ENCODE peak calls at places on chromosome 7, in ten cellular contexts. C, H, X, L, B, F, S, U, I and J are unnamed samples.

GRCh38 chr7:128383781-128384180 is 22.3 kb upstream of the PRRT4 start:
- DNase-seq in C (no peak), H (peak; percentile 62), X (peak; percentile 47), L (no peak), B (no peak), F (no peak), S (no peak), U (no peak), I (no peak), J (no peak)

GRCh38 chr7:84524714-84525694 is 330.4 kb upstream of the SEMA3A start:
- DNase-seq in C (no peak), H (peak; percentile 56), X (no peak), L (peak; percentile 71), B (no peak), F (no peak), S (no peak), U (peak; percentile 15), I (no peak), J (no peak)

GRCh38 chr7:19146699-19147098 is 1.5 kb upstream of the FERD3L start:
- DNase-seq in C (peak; percentile 33), H (no peak), X (no peak), L (peak; percentile 53), B (no peak), F (no peak), S (peak; percentile 26), U (no peak), I (no peak), J (no peak)

GRCh38 chr7:80133361-80134104 is 1.1 kb upstream of the GNAI1 start:
- DNase-seq in C (no peak), H (no peak), X (no peak), L (no peak), B (no peak), F (no peak), S (no peak), U (no peak), I (no peak), J (no peak)

GRCh38 chr7:26328498-26329390 is 37.1 kb downstream of the SNX10 start:
- DNase-seq in C (no peak), H (no peak), X (no peak), L (no peak), B (no peak), F (no peak), S (no peak), U (no peak), I (no peak), J (no peak)

GRCh38 chr7:40598915-40599314 is 464.1 kb downstream of the SUGCT start:
- DNase-seq in C (no peak), H (no peak), X (no peak), L (no peak), B (no peak), F (no peak), S (no peak), U (no peak), I (no peak), J (no peak)

GRCh38 chr7:47217570-47218360 is 364.1 kb downstream of the TNS3 start:
- DNase-seq in C (no peak), H (no peak), X (no peak), L (no peak), B (no peak), F (no peak), S (no peak), U (no peak), I (no peak), J (no peak)

GRCh38 chr7:40299097-40299496 is 164.3 kb downstream of the SUGCT start:
- DNase-seq in C (no peak), H (peak; percentile 68), X (peak; percentile 92), L (peak; percentile 92), B (no peak), F (no peak), S (no peak), U (peak; percentile 99), I (no peak), J (no peak)

GRCh38 chr7:35605760-35606159 is 89.2 kb downstream of the HERPUD2 start:
- DNase-seq in C (no peak), H (peak; percentile 63), X (no peak), L (peak; percentile 83), B (no peak), F (no peak), S (no peak), U (peak; percentile 58), I (no peak), J (no peak)

GRCh38 chr7:132030161-132030568 is 473.7 kb upstream of the PODXL start:
- DNase-seq in C (no peak), H (no peak), X (no peak), L (no peak), B (no peak), F (no peak), S (no peak), U (no peak), I (no peak), J (no peak)

GRCh38 chr7:65438593-65438992 is 64.9 kb downstream of the ZNF92 start:
- DNase-seq in C (no peak), H (peak; percentile 68), X (peak; percentile 79), L (peak; percentile 88), B (no peak), F (no peak), S (no peak), U (peak; percentile 74), I (no peak), J (no peak)

GRCh38 chr7:30391806-30392205 is 86.8 kb downstream of the NOD1 start:
- DNase-seq in C (no peak), H (no peak), X (no peak), L (no peak), B (no peak), F (no peak), S (no peak), U (no peak), I (no peak), J (no peak)

GRCh38 chr7:79308176-79308575 is 145.3 kb downstream of the MAGI2 start:
- DNase-seq in C (no peak), H (no peak), X (no peak), L (no peak), B (no peak), F (no peak), S (peak; percentile 14), U (peak; percentile 40), I (no peak), J (no peak)

GRCh38 chr7:13111230-13111629 is 423.8 kb downstream of the ARL4A start:
- DNase-seq in C (no peak), H (no peak), X (no peak), L (no peak), B (no peak), F (no peak), S (no peak), U (no peak), I (no peak), J (no peak)

GRCh38 chr7:90816511-90817142 is 220.5 kb downstream of the CDK14 start:
- DNase-seq in C (no peak), H (peak; percentile 64), X (peak; percentile 99), L (peak; percentile 98), B (no peak), F (no peak), S (no peak), U (peak; percentile 87), I (no peak), J (no peak)

GRCh38 chr7:126840869-126841268 is 411.9 kb downstream of the GRM8 start:
- DNase-seq in C (no peak), H (no peak), X (no peak), L (no peak), B (no peak), F (no peak), S (no peak), U (no peak), I (no peak), J (no peak)

GRCh38 chr7:40077849-40078248 is 56.6 kb downstream of the MPLKIP start:
- DNase-seq in C (no peak), H (no peak), X (no peak), L (no peak), B (no peak), F (no peak), S (peak; percentile 19), U (no peak), I (no peak), J (no peak)

GRCh38 chr7:107538001-107538400 is 25.7 kb downstream of the COG5 start:
- DNase-seq in C (no peak), H (no peak), X (no peak), L (no peak), B (no peak), F (peak; percentile 89), S (no peak), U (no peak), I (no peak), J (no peak)

GRCh38 chr7:76216683-76217082 is 15.0 kb downstream of the SRRM3 start:
- DNase-seq in C (no peak), H (no peak), X (no peak), L (no peak), B (no peak), F (no peak), S (no peak), U (no peak), I (no peak), J (no peak)

GRCh38 chr7:20220824-20221547 is 3.8 kb upstream of the MACC1 start:
- DNase-seq in C (peak; percentile 37), H (peak; percentile 66), X (peak; percentile 93), L (peak; percentile 93), B (no peak), F (no peak), S (no peak), U (peak; percentile 63), I (no peak), J (no peak)

GRCh38 chr7:149595078-149595477 is 97.5 kb upstream of the ZNF746 start:
- DNase-seq in C (no peak), H (no peak), X (no peak), L (no peak), B (no peak), F (no peak), S (no peak), U (no peak), I (no peak), J (no peak)

GRCh38 chr7:82131224-82131623 is 312.4 kb downstream of the CACNA2D1 start:
- DNase-seq in C (no peak), H (peak; percentile 46), X (no peak), L (no peak), B (no peak), F (no peak), S (no peak), U (no peak), I (no peak), J (no peak)

GRCh38 chr7:47946581-47947354 is 1.5 kb downstream of the PKD1L1 start:
- DNase-seq in C (no peak), H (no peak), X (no peak), L (no peak), B (no peak), F (no peak), S (no peak), U (no peak), I (no peak), J (no peak)

GRCh38 chr7:92404170-92404614 is 43.1 kb upstream of the GATAD1 start:
- DNase-seq in C (no peak), H (no peak), X (no peak), L (no peak), B (no peak), F (no peak), S (no peak), U (no peak), I (no peak), J (peak; percentile 49)

GRCh38 chr7:20249924-20250323 is 32.7 kb upstream of the MACC1 start:
- DNase-seq in C (no peak), H (no peak), X (peak; percentile 77), L (peak; percentile 78), B (no peak), F (no peak), S (no peak), U (peak; percentile 97), I (no peak), J (no peak)